ENCODE peak calls at places on chromosome 3, in five cellular contexts. One of them, this sample, is unnamed. For H3K27me3, the result is how much of the 10 kb centered on the place peaks cover.

GRCh38 chr3:189567772-189568420 is 63.3 kb upstream of the TP63 start:
- DNase-seq in ovary: no peak
- DNase-seq in uterus: no peak
- DNase-seq in dorsolateral prefrontal cortex: no peak
- DNase-seq in esophagus squamous epithelium: no peak
- DNase-seq in this sample: no peak

GRCh38 chr3:58577269-58577821 is at the start of gene FAM107A:
- DNase-seq in dorsolateral prefrontal cortex: peak
- DNase-seq in esophagus squamous epithelium: no peak
- DNase-seq in uterus: peak
- DNase-seq in ovary: no peak
- DNase-seq in this sample: peak

GRCh38 chr3:14907043-14907966 is 40.1 kb upstream of the NR2C2 start:
- DNase-seq in esophagus squamous epithelium: no peak
- DNase-seq in ovary: no peak
- DNase-seq in uterus: no peak
- DNase-seq in dorsolateral prefrontal cortex: no peak
- DNase-seq in this sample: peak

GRCh38 chr3:31724681-31725080 is 192.0 kb downstream of the STT3B start:
- DNase-seq in uterus: no peak
- DNase-seq in ovary: no peak
- DNase-seq in dorsolateral prefrontal cortex: no peak
- DNase-seq in esophagus squamous epithelium: no peak
- DNase-seq in this sample: no peak

GRCh38 chr3:144809381-144809780 is 837.8 kb downstream of the DIPK2A start:
- DNase-seq in dorsolateral prefrontal cortex: no peak
- DNase-seq in uterus: no peak
- DNase-seq in esophagus squamous epithelium: no peak
- DNase-seq in ovary: no peak
- DNase-seq in this sample: no peak

GRCh38 chr3:135549928-135550327 is 415.6 kb upstream of the PPP2R3A start:
- DNase-seq in ovary: no peak
- DNase-seq in esophagus squamous epithelium: no peak
- DNase-seq in dorsolateral prefrontal cortex: no peak
- DNase-seq in uterus: no peak
- DNase-seq in this sample: no peak

GRCh38 chr3:143261848-143262247 is 142.3 kb downstream of the CHST2 start:
- DNase-seq in dorsolateral prefrontal cortex: no peak
- DNase-seq in uterus: no peak
- DNase-seq in ovary: no peak
- DNase-seq in esophagus squamous epithelium: no peak
- DNase-seq in this sample: no peak

GRCh38 chr3:11521167-11521566 is 122.5 kb downstream of the VGLL4 start:
- DNase-seq in ovary: no peak
- DNase-seq in esophagus squamous epithelium: no peak
- DNase-seq in dorsolateral prefrontal cortex: no peak
- DNase-seq in uterus: no peak
- DNase-seq in this sample: no peak

GRCh38 chr3:193134895-193135294 is 106.1 kb upstream of the PLAAT1 start:
- DNase-seq in ovary: no peak
- DNase-seq in esophagus squamous epithelium: no peak
- DNase-seq in uterus: no peak
- DNase-seq in dorsolateral prefrontal cortex: no peak
- DNase-seq in this sample: no peak

GRCh38 chr3:9500108-9501050 is 53.2 kb downstream of the LHFPL4 start:
- DNase-seq in ovary: peak
- DNase-seq in esophagus squamous epithelium: no peak
- DNase-seq in uterus: no peak
- DNase-seq in dorsolateral prefrontal cortex: peak
- DNase-seq in this sample: peak

GRCh38 chr3:52385157-52385556 is 59.7 kb downstream of the SEMA3G start:
- DNase-seq in dorsolateral prefrontal cortex: no peak
- DNase-seq in esophagus squamous epithelium: no peak
- DNase-seq in uterus: no peak
- DNase-seq in ovary: no peak
- DNase-seq in this sample: no peak

GRCh38 chr3:29452923-29453277 is 172.0 kb downstream of the RBMS3 start:
- DNase-seq in esophagus squamous epithelium: no peak
- DNase-seq in ovary: no peak
- DNase-seq in uterus: no peak
- DNase-seq in dorsolateral prefrontal cortex: no peak
- DNase-seq in this sample: no peak

GRCh38 chr3:193824365-193824764 is 231.4 kb downstream of the OPA1 start:
- DNase-seq in ovary: no peak
- DNase-seq in esophagus squamous epithelium: no peak
- DNase-seq in uterus: no peak
- DNase-seq in dorsolateral prefrontal cortex: no peak
- DNase-seq in this sample: no peak

GRCh38 chr3:117407317-117407716 is 697.7 kb downstream of the TUSC7 start:
- DNase-seq in dorsolateral prefrontal cortex: no peak
- DNase-seq in uterus: no peak
- DNase-seq in esophagus squamous epithelium: no peak
- DNase-seq in ovary: no peak
- DNase-seq in this sample: no peak

GRCh38 chr3:47994180-47994579 is 22.0 kb downstream of the MAP4 start:
- DNase-seq in uterus: no peak
- DNase-seq in ovary: no peak
- DNase-seq in esophagus squamous epithelium: no peak
- DNase-seq in dorsolateral prefrontal cortex: no peak
- DNase-seq in this sample: no peak

GRCh38 chr3:95750097-95750496 is 1064.3 kb upstream of the EPHA6 start:
- DNase-seq in ovary: no peak
- DNase-seq in uterus: no peak
- DNase-seq in dorsolateral prefrontal cortex: no peak
- DNase-seq in esophagus squamous epithelium: no peak
- DNase-seq in this sample: no peak

GRCh38 chr3:49805367-49805782 is 2.3 kb downstream of the INKA1 start:
- DNase-seq in uterus: peak
- DNase-seq in ovary: peak
- DNase-seq in esophagus squamous epithelium: no peak
- DNase-seq in dorsolateral prefrontal cortex: peak
- DNase-seq in this sample: peak

GRCh38 chr3:194206375-194206774 is 70.4 kb downstream of the HES1 start:
- DNase-seq in ovary: no peak
- DNase-seq in dorsolateral prefrontal cortex: no peak
- DNase-seq in uterus: peak
- DNase-seq in esophagus squamous epithelium: no peak
- DNase-seq in this sample: no peak

GRCh38 chr3:39548282-39548681 is 80.8 kb downstream of the MOBP start:
- DNase-seq in uterus: no peak
- DNase-seq in dorsolateral prefrontal cortex: no peak
- DNase-seq in esophagus squamous epithelium: no peak
- DNase-seq in ovary: no peak
- DNase-seq in this sample: no peak

GRCh38 chr3:188284455-188285212 is 130.7 kb downstream of the LPP start:
- DNase-seq in dorsolateral prefrontal cortex: no peak
- DNase-seq in ovary: no peak
- DNase-seq in uterus: no peak
- DNase-seq in esophagus squamous epithelium: no peak
- DNase-seq in this sample: no peak

GRCh38 chr3:5479229-5479799 is 291.8 kb downstream of the EDEM1 start:
- DNase-seq in ovary: no peak
- DNase-seq in dorsolateral prefrontal cortex: no peak
- DNase-seq in esophagus squamous epithelium: no peak
- DNase-seq in uterus: no peak
- DNase-seq in this sample: no peak

GRCh38 chr3:5473471-5473870 is 286.0 kb downstream of the EDEM1 start:
- DNase-seq in dorsolateral prefrontal cortex: no peak
- DNase-seq in ovary: no peak
- DNase-seq in uterus: no peak
- DNase-seq in esophagus squamous epithelium: no peak
- DNase-seq in this sample: no peak

GRCh38 chr3:5480190-5480589 is 292.7 kb downstream of the EDEM1 start:
- DNase-seq in ovary: no peak
- DNase-seq in uterus: no peak
- DNase-seq in dorsolateral prefrontal cortex: no peak
- DNase-seq in esophagus squamous epithelium: no peak
- DNase-seq in this sample: no peak

GRCh38 chr3:5476403-5476802 is 288.9 kb downstream of the EDEM1 start:
- DNase-seq in uterus: no peak
- DNase-seq in esophagus squamous epithelium: no peak
- DNase-seq in dorsolateral prefrontal cortex: no peak
- DNase-seq in ovary: no peak
- DNase-seq in this sample: no peak
- H3K27me3 ChIP-seq in uterus: under half
- H3K27me3 ChIP-seq in esophagus squamous epithelium: under half
- H3K27me3 ChIP-seq in dorsolateral prefrontal cortex: under half
- H3K27me3 ChIP-seq in ovary: under half
- H3K27me3 ChIP-seq in this sample: under half

GRCh38 chr3:156587767-156588069 is 32.8 kb upstream of the SSR3 start:
- DNase-seq in uterus: no peak
- DNase-seq in dorsolateral prefrontal cortex: no peak
- DNase-seq in ovary: no peak
- DNase-seq in esophagus squamous epithelium: no peak
- DNase-seq in this sample: no peak
- H3K27ac ChIP-seq in uterus: no peak
- H3K27ac ChIP-seq in dorsolateral prefrontal cortex: peak
- H3K27ac ChIP-seq in ovary: no peak
- H3K27ac ChIP-seq in esophagus squamous epithelium: no peak
- H3K27ac ChIP-seq in this sample: no peak

GRCh38 chr3:160394009-160394392 is 5.0 kb downstream of the IFT80 start:
- DNase-seq in esophagus squamous epithelium: no peak
- DNase-seq in ovary: no peak
- DNase-seq in uterus: no peak
- DNase-seq in dorsolateral prefrontal cortex: no peak
- DNase-seq in this sample: no peak

GRCh38 chr3:160398820-160399346 is at the start of gene IFT80:
- DNase-seq in esophagus squamous epithelium: peak
- DNase-seq in ovary: peak
- DNase-seq in uterus: peak
- DNase-seq in dorsolateral prefrontal cortex: peak
- DNase-seq in this sample: peak

GRCh38 chr3:160393346-160394008 is 5.5 kb downstream of the IFT80 start:
- DNase-seq in uterus: no peak
- DNase-seq in ovary: no peak
- DNase-seq in dorsolateral prefrontal cortex: no peak
- DNase-seq in esophagus squamous epithelium: no peak
- DNase-seq in this sample: no peak

GRCh38 chr3:160392798-160393197 is 6.2 kb downstream of the IFT80 start:
- DNase-seq in ovary: no peak
- DNase-seq in esophagus squamous epithelium: no peak
- DNase-seq in dorsolateral prefrontal cortex: no peak
- DNase-seq in uterus: no peak
- DNase-seq in this sample: no peak

GRCh38 chr3:160395297-160395696 is 3.7 kb downstream of the IFT80 start:
- DNase-seq in dorsolateral prefrontal cortex: no peak
- DNase-seq in uterus: no peak
- DNase-seq in ovary: no peak
- DNase-seq in esophagus squamous epithelium: no peak
- DNase-seq in this sample: no peak
- H3K4me3 ChIP-seq in dorsolateral prefrontal cortex: no peak
- H3K4me3 ChIP-seq in uterus: no peak
- H3K4me3 ChIP-seq in ovary: no peak
- H3K4me3 ChIP-seq in esophagus squamous epithelium: no peak
- H3K4me3 ChIP-seq in this sample: no peak

DNA sequence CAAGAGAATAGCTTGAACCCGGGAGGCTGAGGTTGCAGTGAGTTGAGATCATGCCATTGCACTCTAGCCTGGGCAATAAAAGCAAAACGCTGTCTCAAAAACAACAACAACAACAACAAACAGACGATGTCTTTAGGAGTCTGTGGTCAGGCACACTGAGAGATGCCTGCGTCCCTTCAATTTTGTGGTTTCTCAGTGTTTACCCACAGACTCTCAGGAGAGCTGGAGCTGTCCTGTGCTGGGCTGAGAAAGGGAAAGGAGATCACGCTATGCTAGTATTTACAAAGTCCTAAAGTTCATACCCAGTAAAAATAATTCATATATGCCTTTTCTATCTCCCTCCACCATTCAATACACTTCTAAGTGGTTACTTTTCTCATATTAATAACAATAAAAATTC is 6.3 kb downstream of the LAMP3 start:
- DNase-seq in esophagus squamous epithelium: no peak
- DNase-seq in dorsolateral prefrontal cortex: no peak
- DNase-seq in ovary: no peak
- DNase-seq in uterus: no peak
- DNase-seq in this sample: no peak
- H3K27me3 ChIP-seq in esophagus squamous epithelium: under half
- H3K27me3 ChIP-seq in dorsolateral prefrontal cortex: under half
- H3K27me3 ChIP-seq in ovary: under half
- H3K27me3 ChIP-seq in uterus: under half
- H3K27me3 ChIP-seq in this sample: under half

GRCh38 chr3:124398594-124398993 is 331.7 kb upstream of the UMPS start:
- DNase-seq in esophagus squamous epithelium: no peak
- DNase-seq in ovary: no peak
- DNase-seq in dorsolateral prefrontal cortex: no peak
- DNase-seq in uterus: no peak
- DNase-seq in this sample: no peak
- H3K27ac ChIP-seq in esophagus squamous epithelium: no peak
- H3K27ac ChIP-seq in ovary: no peak
- H3K27ac ChIP-seq in dorsolateral prefrontal cortex: peak
- H3K27ac ChIP-seq in uterus: no peak
- H3K27ac ChIP-seq in this sample: no peak

DNA sequence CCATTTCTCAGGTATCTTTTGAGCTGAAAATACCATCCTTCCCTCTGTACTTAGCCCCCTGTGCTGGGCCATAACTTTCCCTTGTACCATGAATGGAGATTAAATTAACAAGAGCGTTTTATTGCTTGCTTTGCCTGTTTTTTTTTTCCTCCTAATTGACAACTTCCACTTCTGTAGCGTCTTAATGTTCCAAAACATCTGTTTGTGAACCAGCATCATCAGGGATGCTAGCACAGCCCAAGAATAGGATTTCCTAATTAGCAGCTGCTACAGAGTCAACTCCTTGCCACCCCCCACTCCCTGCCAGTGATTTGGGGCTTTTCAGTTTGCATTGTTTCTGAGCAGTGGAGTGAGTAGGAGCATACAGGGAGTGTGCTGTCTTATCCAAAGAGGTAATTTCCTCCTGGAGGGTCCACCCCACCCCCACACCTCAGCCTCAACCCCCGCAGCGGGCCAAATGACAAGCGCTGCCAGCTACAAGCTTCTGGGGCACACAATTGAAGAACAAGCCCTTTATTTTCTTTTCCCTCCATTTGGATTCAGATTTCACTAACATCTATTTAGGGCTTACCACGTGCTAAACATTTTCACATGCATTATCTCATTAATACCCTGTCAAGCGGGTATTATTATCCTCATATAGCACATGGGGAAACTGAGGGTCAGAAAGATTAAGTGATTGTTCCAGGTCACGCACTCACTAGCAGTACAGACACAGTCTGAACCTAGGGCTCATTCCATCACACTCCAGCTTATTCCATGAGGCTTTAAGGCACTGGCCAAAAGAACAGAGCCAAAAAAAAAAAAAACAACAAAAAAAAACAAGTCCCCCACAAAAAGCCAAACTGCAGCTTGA is 16.5 kb downstream of the HEG1 start:
- DNase-seq in dorsolateral prefrontal cortex: no peak
- DNase-seq in uterus: no peak
- DNase-seq in esophagus squamous epithelium: no peak
- DNase-seq in ovary: no peak
- DNase-seq in this sample: no peak
- H3K4me3 ChIP-seq in dorsolateral prefrontal cortex: peak
- H3K4me3 ChIP-seq in uterus: no peak
- H3K4me3 ChIP-seq in esophagus squamous epithelium: no peak
- H3K4me3 ChIP-seq in ovary: no peak
- H3K4me3 ChIP-seq in this sample: no peak